ENCODE peak calls at places on chromosomes 6 and 20, in eight cellular contexts. G is astrocyte of the cerebellum, P is heart right ventricle, J is WTC11, Q is IMR-90, I is SK-N-SH, O is brain microvascular endothelial cell, Y is BE2C. B is an unnamed sample.
A peak's percentile ranks its signal among the peaks of the same experiment; 100 is the strongest.

GRCh38 chr6:169971951-169972651 is 220.7 kb downstream of the ERMARD start:
- DNase-seq in G (no peak), Y (no peak), J (no peak), Q (no peak), O (no peak), P (no peak), I (peak; percentile 13), B (no peak)

GRCh38 chr20:10502098-10502526 is 67.0 kb downstream of the SLX4IP start:
- DNase-seq in Q (no peak), I (no peak), J (no peak), Y (no peak), G (no peak), P (no peak), O (no peak), B (no peak)

GRCh38 chr6:98583506-98583905 is 250.9 kb upstream of the POU3F2 start:
- DNase-seq in I (no peak), Y (no peak), Q (no peak), P (no peak), J (no peak), G (no peak), O (no peak), B (no peak)

GRCh38 chr6:164037165-164037564 is 622.6 kb downstream of the QKI start:
- DNase-seq in G (no peak), P (no peak), J (no peak), I (no peak), O (no peak), Q (no peak), Y (no peak), B (no peak)

GRCh38 chr20:38304845-38305447 is 990 bp downstream of the BPI start:
- DNase-seq in O (peak; percentile 49), J (peak; percentile 85), P (no peak), Y (peak; percentile 36), Q (peak; percentile 38), I (peak; percentile 33), G (no peak), B (peak; percentile 71)

GRCh38 chr6:166815629-166816028 is 140.7 kb downstream of the RNASET2 start:
- DNase-seq in Q (no peak), P (no peak), I (no peak), Y (no peak), J (no peak), G (no peak), O (peak; percentile 5), B (peak; percentile 18)

GRCh38 chr20:5272268-5272667 is 44.5 kb downstream of the PROKR2 start:
- DNase-seq in I (no peak), O (no peak), Q (no peak), Y (no peak), J (no peak), G (no peak), P (no peak), B (no peak)

GRCh38 chr6:97288188-97288587 is 5.2 kb upstream of the MMS22L start:
- DNase-seq in I (no peak), J (no peak), O (no peak), G (no peak), P (no peak), Q (no peak), Y (no peak), B (no peak)

GRCh38 chr6:141313986-141314385 is 818.7 kb upstream of the GJE1 start:
- DNase-seq in I (no peak), P (no peak), O (no peak), J (no peak), Y (no peak), G (no peak), Q (no peak), B (no peak)

GRCh38 chr20:33689973-33690372 is 3.8 kb upstream of the E2F1 start:
- DNase-seq in O (peak; percentile 81), Y (no peak), Q (peak; percentile 66), I (no peak), G (no peak), P (no peak), J (no peak), B (peak; percentile 83)

GRCh38 chr20:32595143-32595542 is 10.0 kb upstream of the NOL4L start:
- DNase-seq in Q (no peak), O (no peak), J (no peak), P (no peak), Y (no peak), I (no peak), G (no peak), B (no peak)

GRCh38 chr6:16595514-16595913 is 165.7 kb downstream of the ATXN1 start:
- DNase-seq in P (no peak), Y (no peak), Q (no peak), G (no peak), J (no peak), O (no peak), I (no peak), B (no peak)

GRCh38 chr6:105178110-105178509 is 1.7 kb downstream of the POPDC3 start:
- DNase-seq in P (no peak), Y (no peak), J (no peak), I (no peak), Q (peak; percentile 95), O (peak; percentile 77), G (no peak), B (peak; percentile 83)

GRCh38 chr20:56628873-56629463 is at the start of gene TFAP2C:
- DNase-seq in Y (peak; percentile 68), P (peak; percentile 38), O (peak; percentile 29), J (peak; percentile 75), Q (no peak), G (no peak), I (peak; percentile 62), B (peak; percentile 64)

GRCh38 chr6:25883991-25884390 is 9.9 kb upstream of the SLC17A3 start:
- DNase-seq in P (no peak), G (no peak), Y (no peak), O (no peak), J (no peak), Q (peak; percentile 1), I (no peak), B (peak; percentile 85)

GRCh38 chr6:18792832-18793231 is 405.7 kb downstream of the RNF144B start:
- DNase-seq in O (no peak), I (no peak), Q (no peak), J (no peak), P (no peak), G (no peak), Y (no peak), B (no peak)

GRCh38 chr20:44886276-44886671 is 769 bp downstream of the YWHAB start:
- DNase-seq in P (no peak), Y (no peak), O (no peak), J (no peak), G (no peak), I (no peak), Q (no peak), B (no peak)

GRCh38 chr6:132401120-132401940 is at the start of gene MOXD1:
- DNase-seq in I (peak; percentile 65), Q (peak; percentile 37), G (no peak), P (peak; percentile 11), Y (peak; percentile 48), O (no peak), J (peak; percentile 72), B (peak; percentile 41)

GRCh38 chr20:58891076-58891685 is 38.7 kb downstream of the GNAS start:
- DNase-seq in G (no peak), J (peak; percentile 63), Y (peak; percentile 83), Q (peak; percentile 52), I (peak; percentile 84), P (peak; percentile 83), O (peak; percentile 35), B (peak; percentile 70)

GRCh38 chr6:128327890-128328289 is 192.5 kb downstream of the PTPRK start:
- DNase-seq in G (no peak), J (peak; percentile 22), I (peak; percentile 1), O (no peak), Y (peak; percentile 25), Q (peak; percentile 16), P (no peak), B (peak; percentile 48)

GRCh38 chr6:134577998-134578397 is 260.1 kb upstream of the SGK1 start:
- DNase-seq in P (no peak), O (peak; percentile 15), Y (no peak), I (no peak), Q (peak; percentile 59), J (no peak), G (no peak), B (peak; percentile 52)
- TF ChIP-seq CTCF in P (no peak), O (peak; percentile 62), Y (peak; percentile 17), I (peak; percentile 8), Q (peak; percentile 21), J (no peak), G (peak; percentile 15), B (peak; percentile 45)

DNA sequence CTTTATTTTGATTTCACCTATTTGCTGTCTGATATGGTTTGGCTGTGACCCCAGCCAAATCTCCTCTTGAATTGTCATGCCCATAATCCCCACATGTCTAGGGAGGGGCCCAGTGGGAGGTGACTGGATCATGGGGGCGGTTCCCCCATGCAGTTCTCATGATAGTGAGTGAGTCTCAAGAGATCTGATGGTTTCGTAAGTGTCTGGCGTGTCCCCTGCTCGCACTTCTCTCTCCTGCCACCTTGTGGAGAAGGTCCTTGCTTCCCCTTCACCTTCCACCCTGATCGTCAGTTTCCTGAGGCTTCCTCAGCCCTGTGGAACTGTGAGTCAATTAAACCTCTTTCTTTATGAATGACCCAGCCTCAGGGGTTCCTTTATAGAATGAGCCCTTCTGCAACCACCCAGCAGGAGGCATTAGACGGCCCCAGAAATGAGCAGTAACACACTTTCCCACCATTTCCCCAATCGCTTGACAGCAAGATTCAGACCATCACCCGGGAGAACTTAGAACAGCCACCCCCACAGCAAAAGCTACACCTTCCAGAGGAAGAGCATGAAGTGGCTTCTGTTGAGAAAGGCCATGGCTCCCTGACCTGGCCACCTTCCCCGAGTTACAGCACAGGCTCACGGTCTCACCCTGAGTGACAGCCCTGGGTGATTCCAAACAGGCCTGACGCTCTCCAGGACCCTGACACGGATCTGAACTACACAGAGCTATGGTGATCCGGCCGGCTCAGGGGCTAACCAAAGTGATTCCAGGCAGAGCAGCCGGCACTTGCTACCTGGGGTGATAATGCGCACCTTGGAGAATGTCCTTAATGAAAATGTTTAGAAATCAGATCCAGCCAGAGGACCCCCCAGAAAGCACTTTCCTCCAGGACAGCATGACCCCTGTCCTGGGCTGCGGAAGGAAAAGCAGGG is 131.2 kb upstream of the CDH4 start:
- DNase-seq in O (peak; percentile 47), G (peak; percentile 9), P (peak; percentile 34), Y (peak; percentile 43), Q (peak; percentile 69), J (peak; percentile 61), I (no peak), B (peak; percentile 59)
- TF ChIP-seq CTCF in O (peak; percentile 74), G (peak; percentile 60), P (no peak), Y (peak; percentile 50), Q (peak; percentile 47), J (peak; percentile 37), I (no peak), B (peak; percentile 57)

GRCh38 chr6:121334299-121335104 is at the start of gene TBC1D32:
- DNase-seq in I (peak; percentile 93), P (peak; percentile 92), G (peak; percentile 79), O (peak; percentile 92), J (peak; percentile 88), Y (peak; percentile 93), Q (peak; percentile 88), B (peak; percentile 94)
- TF ChIP-seq CTCF in I (no peak), P (no peak), G (no peak), O (no peak), J (no peak), Y (no peak), Q (no peak), B (no peak)

DNA sequence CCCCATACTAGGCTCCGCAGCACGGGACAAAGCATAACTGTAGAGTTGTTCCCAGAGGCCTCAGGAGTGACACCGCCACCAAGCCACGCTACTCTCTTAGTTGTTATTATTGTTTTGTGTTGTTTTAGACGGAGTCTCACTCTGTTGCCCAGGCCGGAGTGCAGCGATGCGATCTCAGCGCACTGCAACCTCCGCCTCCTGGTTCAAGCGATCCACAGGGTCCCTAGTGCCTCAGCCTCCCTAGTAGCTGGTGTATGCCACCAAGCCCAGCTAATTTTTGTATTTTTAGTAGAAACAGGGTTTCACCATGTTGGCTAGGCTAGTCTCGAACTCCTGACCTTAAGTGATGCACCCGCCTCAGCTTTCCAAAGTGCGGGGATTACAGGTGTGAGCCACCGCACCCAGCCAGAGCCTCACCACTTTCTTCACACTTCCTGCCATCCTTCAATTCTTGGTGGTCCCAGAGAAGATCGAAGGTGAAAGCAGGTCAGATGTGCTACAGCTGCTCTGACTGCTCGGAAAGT is 11.8 kb downstream of the RPL7L1 start:
- DNase-seq in J (no peak), I (no peak), Y (no peak), G (no peak), Q (no peak), O (no peak), P (no peak), B (no peak)
- TF ChIP-seq CTCF in J (no peak), I (no peak), Y (no peak), G (no peak), Q (no peak), O (no peak), P (no peak), B (no peak)

B was measured in choroid plexus epithelial cell.